ENCODE peak calls at places on chromosome 22, in eight cellular contexts. V, B, K, T, Y, M, G and S are unnamed samples.

GRCh38 chr22:20420157-20420842 is 17.3 kb downstream of the SCARF2 start:
- DNase-seq in B (no peak), M (no peak), K (no peak), G (no peak), T (peak; percentile 13), Y (no peak), V (no peak), S (no peak)

GRCh38 chr22:19127329-19128008 is 3.6 kb upstream of the TSSK2 start:
- DNase-seq in T (no peak), Y (no peak), G (no peak), B (no peak), V (no peak), M (no peak), K (no peak), S (no peak)

GRCh38 chr22:25966448-25966913 is 202.8 kb upstream of the SEZ6L start:
- DNase-seq in G (no peak), Y (no peak), M (no peak), B (no peak), V (no peak), K (no peak), T (no peak), S (no peak)

GRCh38 chr22:23215294-23216204 is 35.2 kb downstream of the BCR start:
- DNase-seq in M (peak; percentile 46), T (no peak), Y (no peak), V (no peak), B (peak; percentile 58), G (peak; percentile 53), K (no peak), S (peak; percentile 57)

GRCh38 chr22:23033116-23033905 is 37.0 kb upstream of the GNAZ start:
- DNase-seq in B (no peak), V (no peak), G (no peak), Y (no peak), M (no peak), T (no peak), K (no peak), S (no peak)

GRCh38 chr22:27766679-27767078 is 34.9 kb downstream of the MN1 start:
- DNase-seq in T (no peak), K (no peak), M (no peak), Y (no peak), V (no peak), G (no peak), B (no peak), S (no peak)

GRCh38 chr22:27578937-27579617 is 222.5 kb downstream of the MN1 start:
- DNase-seq in Y (no peak), B (no peak), T (no peak), V (no peak), G (no peak), K (no peak), M (peak; percentile 23), S (no peak)

GRCh38 chr22:48268293-48268692 is 1505.8 kb downstream of the TBC1D22A start:
- DNase-seq in V (no peak), T (no peak), Y (peak; percentile 15), B (no peak), M (no peak), G (no peak), K (no peak), S (no peak)

GRCh38 chr22:48804811-48805301 is 1022.8 kb downstream of the BRD1 start:
- DNase-seq in K (no peak), Y (no peak), T (peak; percentile 64), G (no peak), V (no peak), B (no peak), M (no peak), S (no peak)

DNA sequence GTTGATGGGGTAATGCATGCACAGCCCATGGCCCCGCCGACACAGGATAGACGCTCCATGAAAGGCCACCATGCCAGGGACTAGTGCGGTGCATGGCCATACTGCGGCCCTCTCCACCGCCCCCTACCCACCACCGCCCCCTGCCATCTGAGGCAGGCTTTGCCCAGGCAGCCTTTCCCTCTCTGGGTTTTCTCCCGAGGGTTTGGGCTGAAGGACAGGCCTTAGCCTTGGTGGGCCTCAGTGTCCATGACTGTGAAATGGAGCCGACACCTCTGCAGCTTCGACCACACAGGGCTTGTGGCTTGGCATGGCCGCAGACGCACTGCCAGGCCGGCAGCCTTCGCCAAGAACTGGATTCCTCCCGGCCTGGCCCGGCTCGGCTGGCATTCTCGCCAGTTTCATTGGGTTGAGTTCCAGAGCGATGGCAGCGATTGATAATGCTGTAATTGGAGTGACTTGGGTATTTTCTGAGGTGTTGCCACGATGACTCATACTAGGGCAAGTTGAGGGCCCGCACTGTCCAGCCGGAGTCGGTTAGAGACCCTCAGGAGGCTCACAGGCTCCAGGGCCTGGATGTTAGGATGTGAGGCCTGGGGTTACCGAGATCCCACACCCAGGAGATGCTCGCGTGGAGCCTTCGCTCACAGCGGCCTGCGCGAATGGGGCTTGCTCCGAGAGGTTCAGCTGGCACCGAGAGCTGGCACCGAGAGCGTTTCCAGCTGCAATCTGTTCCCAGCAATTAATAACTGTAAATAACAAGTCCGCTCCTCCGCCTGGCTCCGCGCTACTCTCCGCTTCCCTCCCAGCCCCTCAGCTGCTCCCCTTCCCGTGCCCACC is 111.2 kb downstream of the WNT7B start:
- DNase-seq in B (no peak), V (no peak), Y (no peak), M (no peak), T (peak; percentile 69), G (no peak), K (peak; percentile 40), S (no peak)
- H3K27ac ChIP-seq in B (no peak overlapping the region), V (no peak overlapping the region), Y (no peak overlapping the region), M (no peak overlapping the region), T (no peak overlapping the region), G (no peak overlapping the region), K (no peak overlapping the region), S (peak overlapping the region; percentile 14)

GRCh38 chr22:18121436-18122253 is 11.0 kb downstream of the TUBA8 start:
- DNase-seq in Y (no peak), T (no peak), M (no peak), B (no peak), V (no peak), K (peak; percentile 52), G (no peak), S (no peak)
- TF ChIP-seq CTCF in Y (no peak), T (no peak), M (no peak), B (no peak), V (no peak), K (peak; percentile 48), G (no peak), S (no peak)

GRCh38 chr22:38291201-38291777 is 18.5 kb upstream of the TMEM184B start:
- DNase-seq in G (no peak), M (no peak), B (no peak), T (no peak), K (no peak), V (no peak), Y (peak; percentile 51), S (no peak)
- H3K27ac ChIP-seq in G (peak overlapping the region; percentile 48), M (no peak overlapping the region), B (no peak overlapping the region), T (no peak overlapping the region), K (no peak overlapping the region), V (no peak overlapping the region), Y (peak overlapping the region; percentile 12), S (peak overlapping the region; percentile 98)

DNA sequence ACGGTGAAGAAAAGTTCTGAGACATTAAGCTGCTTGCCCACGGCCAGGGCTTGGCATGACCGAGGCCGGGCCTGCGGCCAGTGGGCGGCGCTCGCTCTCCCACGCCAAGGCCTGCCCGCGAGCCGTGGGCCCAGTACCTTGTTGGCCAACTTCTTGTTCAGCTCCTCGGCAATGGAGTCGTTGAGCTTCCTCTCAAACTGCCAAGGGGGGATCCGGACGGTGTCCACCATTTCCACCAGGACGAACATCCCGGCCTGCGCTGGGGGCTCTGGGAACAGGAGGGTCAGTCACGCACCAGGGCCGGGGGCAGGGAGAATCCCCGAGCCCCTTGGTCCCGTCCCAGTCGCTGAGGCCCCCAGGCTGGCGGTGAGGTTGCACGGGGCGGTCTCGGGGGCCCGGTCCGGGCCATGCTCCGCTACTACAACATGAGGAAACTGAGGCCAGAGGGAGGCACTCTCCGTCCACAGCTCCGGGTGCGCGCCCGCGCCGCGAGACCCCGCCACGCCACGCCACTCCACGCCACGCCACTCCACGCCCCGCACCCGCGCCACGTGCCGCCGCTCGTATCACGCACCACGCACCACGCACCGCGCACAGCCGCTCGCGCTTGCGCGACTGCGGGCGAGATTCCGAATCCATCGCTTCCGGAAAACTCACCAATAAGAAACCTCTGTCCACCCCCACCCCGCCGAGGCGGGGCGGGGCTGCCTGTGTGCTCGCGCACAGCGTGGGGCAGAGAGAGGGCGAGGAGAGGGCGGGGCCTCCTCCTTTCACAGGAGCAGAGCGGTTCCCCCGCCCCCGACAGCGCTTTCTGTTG is at the start of gene POLR3H:
- DNase-seq in B (peak; percentile 87), M (peak; percentile 90), G (peak; percentile 99), V (peak; percentile 90), Y (peak; percentile 99), K (peak; percentile 99), T (peak; percentile 99), S (peak; percentile 90)
- TF ChIP-seq CTCF in B (peak; percentile 71), M (peak; percentile 50), G (peak; percentile 72), V (peak; percentile 68), Y (peak; percentile 62), K (peak; percentile 75), T (peak; percentile 31), S (peak; percentile 85)

DNA sequence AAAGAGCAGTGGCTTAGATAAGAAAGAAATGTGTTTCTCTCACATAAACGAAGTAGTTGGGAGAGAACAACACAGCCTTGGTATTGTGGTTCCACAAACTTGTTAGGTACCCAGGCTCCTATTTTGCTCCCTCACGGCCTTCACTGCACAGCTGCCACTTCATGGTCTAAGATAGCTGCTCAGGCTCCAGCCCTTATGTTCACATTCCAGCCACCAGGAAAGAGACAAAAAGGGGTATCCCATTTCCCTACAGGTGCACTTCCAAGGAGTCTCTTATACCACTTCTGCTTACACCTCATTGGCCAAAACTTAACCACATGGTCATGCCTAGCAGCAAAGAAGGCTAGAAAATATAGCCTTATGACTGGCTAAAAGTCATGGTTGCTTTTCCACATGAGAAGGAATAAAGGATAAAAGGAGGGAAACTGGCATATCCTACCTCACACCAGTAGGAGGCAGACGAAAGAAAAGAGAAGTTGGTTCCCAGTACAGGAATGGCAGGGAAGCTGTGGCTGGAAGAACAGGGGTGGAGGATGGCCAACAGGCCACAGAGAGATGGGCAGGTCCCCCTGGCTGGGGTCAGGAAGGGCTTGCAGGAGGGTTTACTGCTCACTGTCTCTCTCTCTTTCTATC is 5.4 kb upstream of the HDHD5 start:
- DNase-seq in V (peak; percentile 37), G (no peak), Y (no peak), T (no peak), B (no peak), M (no peak), K (peak; percentile 76), S (no peak)
- H3K27ac ChIP-seq in V (no peak overlapping the region), G (no peak overlapping the region), Y (no peak overlapping the region), T (no peak overlapping the region), B (no peak overlapping the region), M (no peak overlapping the region), K (no peak overlapping the region), S (no peak overlapping the region)

DNA sequence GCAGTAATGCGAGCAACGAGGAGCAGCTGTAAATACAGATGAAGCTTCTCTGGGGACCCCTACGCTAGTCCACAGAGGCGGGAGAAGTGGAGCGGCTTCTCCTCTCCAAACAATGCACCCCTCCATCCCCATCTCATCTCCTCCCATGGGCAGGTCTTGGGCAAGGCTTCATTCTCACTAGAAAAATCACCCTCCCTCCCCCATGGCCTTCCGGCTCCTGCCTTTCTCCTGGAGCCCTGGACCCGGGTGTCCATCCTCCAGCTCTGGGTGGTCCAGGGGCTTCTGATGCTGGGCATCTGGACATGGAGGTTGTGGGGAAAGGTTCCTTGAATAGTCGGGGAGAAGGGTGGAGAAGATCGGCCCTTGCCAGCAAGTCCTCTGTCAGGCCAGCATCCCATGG is 16.3 kb upstream of the RAC2 start:
- DNase-seq in G (no peak), K (no peak), T (no peak), M (no peak), B (no peak), Y (no peak), V (no peak), S (no peak)
- TF ChIP-seq CTCF in G (no peak), K (no peak), T (no peak), M (no peak), B (no peak), Y (no peak), V (no peak), S (no peak)

GRCh38 chr22:17707526-17707925 is 66.7 kb downstream of the BID start:
- DNase-seq in G (no peak), Y (no peak), M (no peak), K (no peak), B (no peak), V (no peak), T (no peak), S (no peak)
- H3K27ac ChIP-seq in G (peak overlapping the region; percentile 68), Y (peak overlapping the region; percentile 70), M (peak overlapping the region; percentile 85), K (no peak overlapping the region), B (peak overlapping the region; percentile 58), V (peak overlapping the region; percentile 69), T (peak overlapping the region; percentile 76), S (no peak overlapping the region)